ENCODE peak calls at places on chromosomes 7 and 10, in nine cellular contexts. One of them, this sample, is unnamed.

GRCh38 chr7:46786221-46786951 is 795.5 kb downstream of the TNS3 start:
- DNase-seq in uterus: no peak
- DNase-seq in sigmoid colon: no peak
- DNase-seq in ovary: no peak
- DNase-seq in stomach: no peak
- DNase-seq in HCT116: no peak
- DNase-seq in Peyer's patch: no peak
- DNase-seq in adrenal gland: no peak
- DNase-seq in IMR-90: peak; percentile 43
- DNase-seq in this sample: no peak

GRCh38 chr7:2841907-2842306 is 2.2 kb downstream of the GNA12 start:
- DNase-seq in uterus: no peak
- DNase-seq in sigmoid colon: no peak
- DNase-seq in ovary: no peak
- DNase-seq in stomach: no peak
- DNase-seq in HCT116: no peak
- DNase-seq in Peyer's patch: no peak
- DNase-seq in adrenal gland: no peak
- DNase-seq in IMR-90: no peak
- DNase-seq in this sample: no peak

GRCh38 chr7:39539816-39540215 is 26.4 kb upstream of the YAE1 start:
- DNase-seq in uterus: no peak
- DNase-seq in sigmoid colon: no peak
- DNase-seq in ovary: no peak
- DNase-seq in stomach: no peak
- DNase-seq in HCT116: no peak
- DNase-seq in Peyer's patch: no peak
- DNase-seq in adrenal gland: no peak
- DNase-seq in IMR-90: no peak
- DNase-seq in this sample: no peak

GRCh38 chr10:35872666-35873065 is 230.6 kb upstream of the FZD8 start:
- DNase-seq in uterus: no peak
- DNase-seq in sigmoid colon: no peak
- DNase-seq in ovary: no peak
- DNase-seq in stomach: no peak
- DNase-seq in HCT116: no peak
- DNase-seq in Peyer's patch: no peak
- DNase-seq in adrenal gland: no peak
- DNase-seq in IMR-90: no peak
- DNase-seq in this sample: no peak

GRCh38 chr7:130758429-130759056 is 24.5 kb upstream of the KLF14 start:
- DNase-seq in uterus: no peak
- DNase-seq in sigmoid colon: no peak
- DNase-seq in ovary: no peak
- DNase-seq in stomach: no peak
- DNase-seq in HCT116: peak; percentile 37
- DNase-seq in Peyer's patch: no peak
- DNase-seq in adrenal gland: no peak
- DNase-seq in IMR-90: peak; percentile 69
- DNase-seq in this sample: peak; percentile 58

GRCh38 chr10:13146383-13146782 is 15.0 kb upstream of the MCM10 start:
- DNase-seq in uterus: no peak
- DNase-seq in sigmoid colon: no peak
- DNase-seq in ovary: no peak
- DNase-seq in stomach: no peak
- DNase-seq in HCT116: no peak
- DNase-seq in Peyer's patch: no peak
- DNase-seq in adrenal gland: no peak
- DNase-seq in IMR-90: no peak
- DNase-seq in this sample: no peak

GRCh38 chr7:102439963-102440795 is 6.8 kb downstream of the ORAI2 start:
- DNase-seq in uterus: no peak
- DNase-seq in sigmoid colon: peak; percentile 80
- DNase-seq in ovary: no peak
- DNase-seq in stomach: no peak
- DNase-seq in HCT116: peak; percentile 79
- DNase-seq in Peyer's patch: no peak
- DNase-seq in adrenal gland: peak; percentile 98
- DNase-seq in IMR-90: peak; percentile 79
- DNase-seq in this sample: peak; percentile 93

GRCh38 chr7:135441791-135442190 is 68.1 kb downstream of the CNOT4 start:
- DNase-seq in uterus: no peak
- DNase-seq in sigmoid colon: no peak
- DNase-seq in ovary: no peak
- DNase-seq in stomach: no peak
- DNase-seq in HCT116: peak; percentile 23
- DNase-seq in Peyer's patch: no peak
- DNase-seq in adrenal gland: no peak
- DNase-seq in IMR-90: peak; percentile 73
- DNase-seq in this sample: peak; percentile 16

GRCh38 chr7:87345962-87346371 is 503 bp downstream of the CROT start:
- DNase-seq in uterus: no peak
- DNase-seq in sigmoid colon: no peak
- DNase-seq in ovary: no peak
- DNase-seq in stomach: no peak
- DNase-seq in HCT116: no peak
- DNase-seq in Peyer's patch: no peak
- DNase-seq in adrenal gland: no peak
- DNase-seq in IMR-90: no peak
- DNase-seq in this sample: no peak

GRCh38 chr10:72315611-72316385 is 38.9 kb downstream of the DNAJB12 start:
- DNase-seq in uterus: peak; percentile 50
- DNase-seq in sigmoid colon: peak; percentile 89
- DNase-seq in ovary: peak; percentile 52
- DNase-seq in stomach: peak; percentile 89
- DNase-seq in HCT116: no peak
- DNase-seq in Peyer's patch: no peak
- DNase-seq in adrenal gland: peak; percentile 92
- DNase-seq in IMR-90: peak; percentile 52
- DNase-seq in this sample: peak; percentile 78
- TF ChIP-seq POLR2A in uterus: no peak
- TF ChIP-seq POLR2A in sigmoid colon: no peak
- TF ChIP-seq POLR2A in ovary: no peak
- TF ChIP-seq POLR2A in stomach: no peak
- TF ChIP-seq POLR2A in HCT116: peak; percentile 31
- TF ChIP-seq POLR2A in Peyer's patch: peak; percentile 30
- TF ChIP-seq POLR2A in adrenal gland: peak; percentile 86
- TF ChIP-seq POLR2A in IMR-90: no peak
- TF ChIP-seq POLR2A in this sample: no peak

GRCh38 chr10:130136214-130137076 is at the start of gene GLRX3:
- DNase-seq in uterus: peak; percentile 86
- DNase-seq in sigmoid colon: peak; percentile 92
- DNase-seq in ovary: peak; percentile 89
- DNase-seq in stomach: peak; percentile 92
- DNase-seq in HCT116: peak; percentile 3
- DNase-seq in Peyer's patch: peak; percentile 83
- DNase-seq in adrenal gland: peak; percentile 83
- DNase-seq in IMR-90: peak; percentile 71
- DNase-seq in this sample: peak; percentile 80
- TF ChIP-seq POLR2A in uterus: peak; percentile 36
- TF ChIP-seq POLR2A in sigmoid colon: peak; percentile 77
- TF ChIP-seq POLR2A in ovary: peak; percentile 46
- TF ChIP-seq POLR2A in stomach: no peak
- TF ChIP-seq POLR2A in HCT116: no peak
- TF ChIP-seq POLR2A in Peyer's patch: peak; percentile 64
- TF ChIP-seq POLR2A in adrenal gland: peak; percentile 79
- TF ChIP-seq POLR2A in IMR-90: peak; percentile 81
- TF ChIP-seq POLR2A in this sample: peak; percentile 84

DNA sequence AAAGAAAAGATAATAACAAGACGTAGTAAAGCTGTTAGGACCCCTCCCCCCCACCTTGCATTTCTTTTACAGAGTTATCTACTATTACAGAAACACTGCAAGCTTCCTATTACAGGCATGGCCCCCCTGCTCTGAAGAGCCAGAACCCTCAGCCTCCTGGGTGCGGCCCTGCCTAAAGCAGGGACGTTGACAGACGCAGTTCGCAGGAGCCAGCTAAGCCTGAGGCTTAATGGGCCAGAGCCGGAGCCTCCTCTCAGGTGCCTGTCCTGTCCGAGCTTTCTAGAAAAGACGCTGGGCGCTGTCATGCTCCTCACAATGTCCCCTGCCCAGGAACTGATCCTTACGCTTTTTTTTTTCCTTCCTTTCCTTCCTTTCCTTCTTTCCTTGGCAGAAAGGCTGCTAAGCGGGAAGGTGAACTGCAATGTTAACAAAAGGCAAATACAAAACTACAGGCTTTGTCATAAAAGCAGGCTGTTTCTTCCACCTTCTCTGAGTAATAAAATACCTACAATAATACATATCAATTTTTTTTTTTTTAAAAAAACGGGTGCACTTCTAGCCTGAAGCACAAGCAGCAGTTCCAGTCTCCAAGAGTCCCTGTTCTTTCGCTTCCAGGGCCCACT is 11.4 kb downstream of the MNX1 start:
- DNase-seq in uterus: no peak
- DNase-seq in sigmoid colon: no peak
- DNase-seq in ovary: no peak
- DNase-seq in stomach: peak; percentile 26
- DNase-seq in HCT116: no peak
- DNase-seq in Peyer's patch: no peak
- DNase-seq in adrenal gland: no peak
- DNase-seq in IMR-90: no peak
- DNase-seq in this sample: no peak
- TF ChIP-seq POLR2A in uterus: no peak
- TF ChIP-seq POLR2A in sigmoid colon: no peak
- TF ChIP-seq POLR2A in ovary: no peak
- TF ChIP-seq POLR2A in stomach: no peak
- TF ChIP-seq POLR2A in HCT116: no peak
- TF ChIP-seq POLR2A in Peyer's patch: no peak
- TF ChIP-seq POLR2A in adrenal gland: no peak
- TF ChIP-seq POLR2A in IMR-90: no peak
- TF ChIP-seq POLR2A in this sample: no peak

DNA sequence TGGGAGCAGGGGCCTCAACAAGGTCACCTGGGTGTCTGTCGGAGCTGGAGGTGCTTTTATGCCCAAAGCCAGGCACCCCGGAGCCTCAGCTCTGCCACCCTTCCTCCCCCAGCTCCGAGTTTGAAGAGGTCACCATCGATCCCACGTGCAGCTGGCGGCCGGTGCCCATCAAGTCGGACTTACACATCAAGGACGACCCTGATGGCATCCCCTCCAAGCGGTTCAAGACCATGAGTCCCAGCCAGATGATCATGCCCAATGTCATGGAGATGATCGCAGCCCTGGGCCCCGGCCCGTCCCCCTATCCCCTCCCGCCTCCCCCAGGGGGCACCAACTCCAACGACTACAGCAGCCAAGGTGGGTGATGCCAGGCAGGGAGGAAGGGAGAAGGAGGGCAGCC is 41.3 kb upstream of the PPIF start:
- DNase-seq in uterus: no peak
- DNase-seq in sigmoid colon: no peak
- DNase-seq in ovary: no peak
- DNase-seq in stomach: no peak
- DNase-seq in HCT116: no peak
- DNase-seq in Peyer's patch: no peak
- DNase-seq in adrenal gland: no peak
- DNase-seq in IMR-90: no peak
- DNase-seq in this sample: no peak
- TF ChIP-seq POLR2A in uterus: no peak
- TF ChIP-seq POLR2A in sigmoid colon: no peak
- TF ChIP-seq POLR2A in ovary: no peak
- TF ChIP-seq POLR2A in stomach: no peak
- TF ChIP-seq POLR2A in HCT116: no peak
- TF ChIP-seq POLR2A in Peyer's patch: no peak
- TF ChIP-seq POLR2A in adrenal gland: no peak
- TF ChIP-seq POLR2A in IMR-90: no peak
- TF ChIP-seq POLR2A in this sample: no peak

GRCh38 chr7:23222439-23223045 is 24.0 kb upstream of the GPNMB start:
- DNase-seq in uterus: no peak
- DNase-seq in sigmoid colon: no peak
- DNase-seq in ovary: no peak
- DNase-seq in stomach: no peak
- DNase-seq in HCT116: no peak
- DNase-seq in Peyer's patch: no peak
- DNase-seq in adrenal gland: no peak
- DNase-seq in IMR-90: no peak
- DNase-seq in this sample: no peak

GRCh38 chr7:23218196-23218595 is 28.4 kb upstream of the GPNMB start:
- DNase-seq in uterus: no peak
- DNase-seq in sigmoid colon: no peak
- DNase-seq in ovary: no peak
- DNase-seq in stomach: no peak
- DNase-seq in HCT116: no peak
- DNase-seq in Peyer's patch: no peak
- DNase-seq in adrenal gland: no peak
- DNase-seq in IMR-90: no peak
- DNase-seq in this sample: no peak

GRCh38 chr7:23216021-23216420 is 30.6 kb upstream of the GPNMB start:
- DNase-seq in uterus: no peak
- DNase-seq in sigmoid colon: peak; percentile 73
- DNase-seq in ovary: no peak
- DNase-seq in stomach: no peak
- DNase-seq in HCT116: no peak
- DNase-seq in Peyer's patch: no peak
- DNase-seq in adrenal gland: peak; percentile 44
- DNase-seq in IMR-90: no peak
- DNase-seq in this sample: no peak

GRCh38 chr7:23214938-23215337 is 31.6 kb upstream of the GPNMB start:
- DNase-seq in uterus: no peak
- DNase-seq in sigmoid colon: no peak
- DNase-seq in ovary: no peak
- DNase-seq in stomach: no peak
- DNase-seq in HCT116: no peak
- DNase-seq in Peyer's patch: no peak
- DNase-seq in adrenal gland: no peak
- DNase-seq in IMR-90: no peak
- DNase-seq in this sample: no peak

DNA sequence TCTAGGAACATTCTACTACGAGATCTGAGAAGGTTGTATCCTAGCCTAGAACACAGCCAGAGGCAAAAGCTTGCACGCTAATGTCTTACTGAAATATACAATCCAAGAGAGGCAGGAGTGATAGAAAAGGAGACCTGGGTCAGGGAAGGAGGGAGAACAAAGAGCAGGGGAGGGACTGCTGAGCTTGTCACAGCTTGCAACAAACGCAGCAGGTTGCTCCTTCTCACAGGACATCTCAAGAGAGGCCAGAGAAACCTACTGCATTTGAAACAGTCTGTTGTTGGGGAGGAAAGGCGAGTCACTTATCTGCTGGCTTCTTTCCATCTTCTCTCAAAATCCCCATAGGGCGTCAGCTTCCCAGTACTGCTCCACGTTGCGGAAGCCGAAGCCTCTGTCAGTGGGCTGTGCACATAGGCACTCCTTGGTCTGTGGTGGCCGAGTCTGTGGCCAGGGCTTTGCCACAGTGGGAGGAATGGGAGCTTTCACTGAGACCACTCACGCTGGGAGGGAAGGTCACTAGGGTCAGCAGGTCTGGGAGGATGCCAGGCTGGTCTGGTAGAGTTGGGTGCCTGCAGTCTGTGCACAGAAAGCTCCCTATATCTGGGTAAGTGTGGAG is 25.8 kb upstream of the GPNMB start:
- DNase-seq in uterus: no peak
- DNase-seq in sigmoid colon: no peak
- DNase-seq in ovary: no peak
- DNase-seq in stomach: no peak
- DNase-seq in HCT116: no peak
- DNase-seq in Peyer's patch: no peak
- DNase-seq in adrenal gland: no peak
- DNase-seq in IMR-90: no peak
- DNase-seq in this sample: no peak
- TF ChIP-seq POLR2A in uterus: no peak
- TF ChIP-seq POLR2A in sigmoid colon: no peak
- TF ChIP-seq POLR2A in ovary: no peak
- TF ChIP-seq POLR2A in stomach: no peak
- TF ChIP-seq POLR2A in HCT116: no peak
- TF ChIP-seq POLR2A in Peyer's patch: no peak
- TF ChIP-seq POLR2A in adrenal gland: no peak
- TF ChIP-seq POLR2A in IMR-90: no peak
- TF ChIP-seq POLR2A in this sample: no peak

This sample was measured in endothelial cell of umbilical vein.